ENCODE peak calls at places on chromosomes 3 and 15, in five cellular contexts. S, W, L, Y and V are unnamed samples.
A peak's percentile ranks its signal among the peaks of the same experiment; 100 is the strongest.

GRCh38 chr15:37891754-37892368 is 42.6 kb upstream of the TMCO5A start:
- DNase-seq in L (no peak), W (peak; percentile 68), Y (no peak), S (no peak), V (no peak)

GRCh38 chr15:25671132-25671531 is 192.0 kb downstream of the ATP10A start:
- DNase-seq in S (no peak), L (no peak), Y (no peak), W (no peak), V (no peak)

GRCh38 chr3:177357352-177358084 is 160.2 kb upstream of the TBL1XR1 start:
- DNase-seq in S (no peak), L (no peak), Y (no peak), W (peak; percentile 88), V (no peak)

GRCh38 chr15:52143862-52144261 is 31.3 kb upstream of the BCL2L10 start:
- DNase-seq in L (no peak), S (no peak), W (peak; percentile 94), Y (no peak), V (no peak)

GRCh38 chr3:154364849-154365248 is 40.6 kb upstream of the DHX36 start:
- DNase-seq in L (no peak), W (no peak), Y (no peak), S (no peak), V (no peak)

GRCh38 chr3:33437556-33438283 is 2.5 kb downstream of the UBP1 start:
- DNase-seq in Y (no peak), S (no peak), W (peak; percentile 19), L (no peak), V (no peak)

GRCh38 chr3:146071636-146072035 is 89.3 kb downstream of the PLOD2 start:
- DNase-seq in S (no peak), W (no peak), L (no peak), Y (no peak), V (no peak)

GRCh38 chr3:171682743-171683142 is 127.5 kb downstream of the PLD1 start:
- DNase-seq in L (no peak), Y (no peak), W (no peak), S (no peak), V (no peak)

GRCh38 chr3:33099109-33099645 is 2.2 kb upstream of the GLB1 start:
- DNase-seq in L (no peak), S (no peak), Y (no peak), W (no peak), V (no peak)

GRCh38 chr3:197465996-197466549 is 89.7 kb downstream of the BDH1 start:
- DNase-seq in S (no peak), L (no peak), W (no peak), Y (no peak), V (no peak)

GRCh38 chr3:100913870-100914654 is 79.2 kb downstream of the ABI3BP start:
- DNase-seq in Y (no peak), L (no peak), S (no peak), W (no peak), V (no peak)

GRCh38 chr3:156551746-156552145 is 3.2 kb downstream of the SSR3 start:
- DNase-seq in S (no peak), W (no peak), L (no peak), Y (no peak), V (no peak)

GRCh38 chr3:53346514-53346913 is 829 bp downstream of the DCP1A start:
- DNase-seq in S (no peak), W (no peak), Y (no peak), L (no peak), V (no peak)

GRCh38 chr15:85800460-85801123 is 5.9 kb upstream of the KLHL25 start:
- DNase-seq in Y (peak; percentile 86), L (peak; percentile 47), W (no peak), S (no peak), V (no peak)

DNA sequence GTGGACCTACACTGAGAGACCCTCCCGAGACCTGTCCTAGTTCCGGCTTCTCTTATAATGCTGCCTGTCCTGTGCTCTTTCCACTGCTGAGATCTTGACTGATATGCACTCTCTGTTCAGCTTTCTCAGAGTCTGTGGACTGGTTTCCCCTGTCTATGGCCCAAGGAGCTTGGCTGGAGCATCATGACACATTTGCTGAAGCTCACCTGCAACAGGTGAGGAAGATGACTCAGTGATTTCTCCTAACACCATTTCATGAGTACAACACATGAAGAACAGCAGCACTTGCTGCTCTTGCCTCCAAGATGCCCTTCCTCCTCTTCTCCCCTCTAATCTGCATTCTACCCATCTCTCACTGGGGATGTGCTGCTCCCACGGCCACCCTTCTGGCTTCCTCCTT is 92.1 kb downstream of the DUT start:
- DNase-seq in W (no peak), Y (no peak), L (no peak), S (no peak), V (no peak)
- H3K36me3 ChIP-seq in W (no peaks in the 10 kb centered on the region), Y (peaks cover 3% of the 10 kb centered on the region), L (no peaks in the 10 kb centered on the region), S (no peaks in the 10 kb centered on the region), V (no peaks in the 10 kb centered on the region)

DNA sequence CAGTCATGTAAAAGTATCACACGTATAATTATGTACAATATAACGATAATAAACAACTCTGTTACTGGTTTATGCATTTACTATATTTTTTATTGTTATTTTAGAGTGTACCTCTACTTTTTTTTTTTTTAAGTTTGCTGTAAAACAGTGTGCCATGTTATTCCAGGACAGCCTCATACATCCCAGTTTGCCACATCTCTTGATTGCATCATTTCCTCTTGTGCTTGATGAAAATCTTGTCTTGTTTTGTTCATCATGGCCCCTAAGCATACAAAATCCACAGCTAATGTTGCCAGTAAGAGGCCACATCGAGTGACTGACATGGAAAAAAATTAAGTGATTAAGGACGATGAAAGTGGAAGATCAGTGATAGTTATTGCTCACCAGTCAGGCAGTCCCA is 21.2 kb downstream of the CALML4 start:
- DNase-seq in W (peak; percentile 25), S (no peak), L (no peak), Y (no peak), V (no peak)
- H3K36me3 ChIP-seq in W (peaks cover 23% of the 10 kb centered on the region), S (peaks cover 34% of the 10 kb centered on the region), L (no peaks in the 10 kb centered on the region), Y (no peaks in the 10 kb centered on the region), V (peaks cover 20% of the 10 kb centered on the region)

GRCh38 chr15:40091861-40092415 is 16.7 kb downstream of the BMF start:
- DNase-seq in Y (no peak), L (no peak), S (no peak), W (peak; percentile 96), V (no peak)
- H3K36me3 ChIP-seq in Y (no peaks in the 10 kb centered on the region), L (no peaks in the 10 kb centered on the region), S (no peaks in the 10 kb centered on the region), W (peaks cover 20% of the 10 kb centered on the region), V (no peaks in the 10 kb centered on the region)

DNA sequence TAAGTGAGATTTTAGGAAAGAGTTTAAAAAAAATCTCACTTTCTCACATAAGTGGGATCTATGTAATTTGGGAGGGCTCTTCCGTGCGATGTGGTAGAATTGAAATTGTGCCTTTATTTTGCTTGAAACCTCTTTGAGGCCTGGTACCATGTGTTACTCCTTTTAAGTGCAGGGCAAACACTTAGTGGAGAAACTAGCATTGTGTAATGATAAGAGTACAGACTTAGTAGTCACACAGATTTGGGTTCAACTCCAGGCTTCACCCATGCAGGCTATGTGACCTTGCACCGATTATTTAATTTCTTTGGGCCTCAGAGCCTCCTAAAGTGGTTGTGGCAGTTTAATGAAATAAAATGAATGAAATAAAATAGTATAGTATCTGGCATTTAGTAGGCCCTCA is 2.4 kb downstream of the PSMA4 start:
- DNase-seq in L (no peak), W (no peak), Y (no peak), S (no peak), V (no peak)
- H3K36me3 ChIP-seq in L (no peaks in the 10 kb centered on the region), W (peaks cover 58% of the 10 kb centered on the region), Y (no peaks in the 10 kb centered on the region), S (peaks cover 20% of the 10 kb centered on the region), V (peaks cover 49% of the 10 kb centered on the region)

DNA sequence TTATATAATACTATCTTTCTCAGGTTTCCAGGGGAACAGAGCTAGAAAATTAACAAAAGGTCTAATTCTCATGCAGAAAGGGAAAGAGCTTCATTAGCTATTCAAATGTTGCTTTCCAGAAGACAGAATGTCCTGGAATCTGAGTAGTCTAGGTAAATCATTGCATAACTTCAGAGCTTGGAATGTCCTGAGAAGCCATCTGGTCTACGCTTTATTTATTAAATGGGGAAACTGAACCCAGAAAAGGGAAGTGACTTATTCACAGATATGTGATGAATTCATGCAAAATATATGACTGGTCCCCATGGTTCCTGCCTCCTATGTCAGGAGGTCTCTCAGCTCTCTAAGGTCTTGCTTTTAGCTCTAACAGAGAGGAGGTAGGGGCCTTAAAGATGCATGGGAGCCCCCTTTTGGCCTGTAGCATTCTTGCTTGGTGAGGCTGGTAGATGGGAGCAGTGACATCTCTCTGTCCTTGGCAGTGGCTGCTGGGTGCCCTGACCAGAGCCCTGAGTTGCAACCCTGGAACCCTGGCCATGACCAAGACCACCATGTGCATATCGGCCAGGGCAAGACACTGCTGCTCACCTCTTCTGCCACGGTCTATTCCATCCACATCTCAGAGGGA is 99.2 kb downstream of the CEMIP start:
- DNase-seq in Y (no peak), W (no peak), L (no peak), S (no peak), V (no peak)
- H3K36me3 ChIP-seq in Y (no peaks in the 10 kb centered on the region), W (no peaks in the 10 kb centered on the region), L (no peaks in the 10 kb centered on the region), S (no peaks in the 10 kb centered on the region), V (no peaks in the 10 kb centered on the region)

GRCh38 chr15:62588930-62589655 is 424.0 kb upstream of the C2CD4B start:
- DNase-seq in Y (no peak), W (peak; percentile 61), L (no peak), S (no peak), V (no peak)

GRCh38 chr15:62582580-62582979 is 417.5 kb upstream of the C2CD4B start:
- DNase-seq in S (no peak), L (no peak), W (no peak), Y (no peak), V (no peak)

GRCh38 chr15:62578960-62579359 is 413.9 kb upstream of the C2CD4B start:
- DNase-seq in L (no peak), Y (no peak), W (no peak), S (no peak), V (no peak)

GRCh38 chr15:62579842-62580241 is 414.8 kb upstream of the C2CD4B start:
- DNase-seq in S (no peak), Y (no peak), W (no peak), L (no peak), V (no peak)

GRCh38 chr15:62584301-62585235 is 419.5 kb upstream of the C2CD4B start:
- DNase-seq in W (no peak), L (no peak), S (no peak), Y (no peak), V (no peak)
- H3K36me3 ChIP-seq in W (no peaks in the 10 kb centered on the region), L (no peaks in the 10 kb centered on the region), S (no peaks in the 10 kb centered on the region), Y (no peaks in the 10 kb centered on the region), V (no peaks in the 10 kb centered on the region)